ENCODE peak calls at places on chromosomes 7 and 10, in six cellular contexts. One of them, this sample, is unnamed.

GRCh38 chr10:106772957-106773356 is 391.5 kb downstream of the SORCS1 start:
- DNase-seq in brain microvascular endothelial cell: no peak
- DNase-seq in progenitor cell of endocrine pancreas: no peak
- DNase-seq in fibroblast of pulmonary artery: no peak
- DNase-seq in Calu3: no peak
- DNase-seq in dorsolateral prefrontal cortex: no peak
- DNase-seq in this sample: no peak

GRCh38 chr7:19015066-19015465 is 102.4 kb downstream of the TWIST1 start:
- DNase-seq in brain microvascular endothelial cell: no peak
- DNase-seq in progenitor cell of endocrine pancreas: no peak
- DNase-seq in fibroblast of pulmonary artery: no peak
- DNase-seq in Calu3: no peak
- DNase-seq in dorsolateral prefrontal cortex: no peak
- DNase-seq in this sample: no peak

GRCh38 chr7:138842111-138842510 is 44.1 kb upstream of the ATP6V0A4 start:
- DNase-seq in brain microvascular endothelial cell: peak
- DNase-seq in progenitor cell of endocrine pancreas: no peak
- DNase-seq in fibroblast of pulmonary artery: peak
- DNase-seq in Calu3: no peak
- DNase-seq in dorsolateral prefrontal cortex: no peak
- DNase-seq in this sample: no peak

GRCh38 chr10:79241990-79242619 is 105.2 kb upstream of the PPIF start:
- DNase-seq in brain microvascular endothelial cell: no peak
- DNase-seq in progenitor cell of endocrine pancreas: no peak
- DNase-seq in fibroblast of pulmonary artery: peak
- DNase-seq in Calu3: peak
- DNase-seq in dorsolateral prefrontal cortex: peak
- DNase-seq in this sample: no peak

GRCh38 chr7:130971297-130971696 is 237.3 kb upstream of the KLF14 start:
- DNase-seq in brain microvascular endothelial cell: no peak
- DNase-seq in progenitor cell of endocrine pancreas: no peak
- DNase-seq in fibroblast of pulmonary artery: no peak
- DNase-seq in Calu3: no peak
- DNase-seq in dorsolateral prefrontal cortex: no peak
- DNase-seq in this sample: no peak

GRCh38 chr10:4656576-4657194 is 169.3 kb upstream of the AKR1E2 start:
- DNase-seq in brain microvascular endothelial cell: peak
- DNase-seq in progenitor cell of endocrine pancreas: peak
- DNase-seq in fibroblast of pulmonary artery: peak
- DNase-seq in Calu3: peak
- DNase-seq in dorsolateral prefrontal cortex: peak
- DNase-seq in this sample: peak

GRCh38 chr10:73110345-73110849 is at the start of gene NUDT13:
- DNase-seq in brain microvascular endothelial cell: peak
- DNase-seq in progenitor cell of endocrine pancreas: peak
- DNase-seq in fibroblast of pulmonary artery: peak
- DNase-seq in Calu3: peak
- DNase-seq in dorsolateral prefrontal cortex: peak
- DNase-seq in this sample: peak

GRCh38 chr7:38428040-38428439 is 154.6 kb upstream of the TARP start:
- DNase-seq in brain microvascular endothelial cell: no peak
- DNase-seq in progenitor cell of endocrine pancreas: no peak
- DNase-seq in fibroblast of pulmonary artery: no peak
- DNase-seq in Calu3: no peak
- DNase-seq in dorsolateral prefrontal cortex: no peak
- DNase-seq in this sample: no peak

GRCh38 chr10:58780481-58780880 is 267.8 kb downstream of the BICC1 start:
- DNase-seq in brain microvascular endothelial cell: no peak
- DNase-seq in progenitor cell of endocrine pancreas: no peak
- DNase-seq in fibroblast of pulmonary artery: no peak
- DNase-seq in Calu3: no peak
- DNase-seq in dorsolateral prefrontal cortex: no peak
- DNase-seq in this sample: no peak

GRCh38 chr7:51307811-51308737 is 8.5 kb downstream of the COBL start:
- DNase-seq in brain microvascular endothelial cell: no peak
- DNase-seq in progenitor cell of endocrine pancreas: no peak
- DNase-seq in fibroblast of pulmonary artery: no peak
- DNase-seq in Calu3: no peak
- DNase-seq in dorsolateral prefrontal cortex: no peak
- DNase-seq in this sample: no peak

DNA sequence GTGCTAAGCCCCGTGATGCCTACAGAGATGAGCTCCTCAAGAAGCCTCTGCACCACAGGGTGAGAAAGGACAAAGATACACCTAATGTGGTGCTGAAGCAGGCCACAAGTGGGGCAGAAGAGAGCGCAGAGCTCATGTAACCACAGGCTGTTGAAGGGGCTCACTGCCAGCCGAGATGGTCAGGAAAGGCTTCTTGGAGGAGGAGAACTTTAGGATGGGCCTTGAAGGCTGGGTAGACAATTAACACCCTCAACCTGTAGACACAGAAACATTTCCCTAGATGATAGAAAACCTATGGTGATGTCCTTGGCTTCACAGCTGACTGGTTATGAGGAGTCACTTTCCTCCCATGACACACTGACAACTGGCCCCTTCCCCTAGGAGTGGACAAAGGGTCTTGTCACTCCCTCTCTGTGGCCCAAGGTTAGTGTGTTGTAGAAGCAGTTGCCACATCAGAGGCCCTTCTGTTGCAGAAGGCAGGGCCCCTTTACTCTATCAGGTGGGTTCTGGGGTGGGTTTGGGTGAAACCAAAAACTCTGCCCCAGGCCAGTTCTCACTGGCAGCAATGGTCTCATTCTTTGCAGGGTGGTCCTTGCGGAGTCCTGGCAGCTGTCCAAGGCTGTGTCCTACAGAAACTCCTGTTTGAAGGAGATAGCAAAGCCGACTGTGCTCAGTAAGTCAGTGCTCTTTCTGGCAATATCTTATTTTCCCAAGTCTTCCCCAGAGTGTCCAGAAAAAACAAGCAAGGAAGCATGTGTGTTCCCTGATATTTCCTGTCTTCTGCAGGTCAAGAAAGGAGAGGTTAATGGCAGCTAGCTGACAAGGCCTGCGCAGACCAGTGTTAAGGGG is 69.2 kb downstream of the MINDY4 start:
- DNase-seq in brain microvascular endothelial cell: no peak
- DNase-seq in progenitor cell of endocrine pancreas: no peak
- DNase-seq in fibroblast of pulmonary artery: no peak
- DNase-seq in Calu3: no peak
- DNase-seq in dorsolateral prefrontal cortex: no peak
- DNase-seq in this sample: no peak
- TF ChIP-seq CTCF in brain microvascular endothelial cell: no peak
- TF ChIP-seq CTCF in progenitor cell of endocrine pancreas: no peak
- TF ChIP-seq CTCF in fibroblast of pulmonary artery: no peak
- TF ChIP-seq CTCF in Calu3: no peak
- TF ChIP-seq CTCF in dorsolateral prefrontal cortex: no peak
- TF ChIP-seq CTCF in this sample: no peak

GRCh38 chr10:29239569-29240472 is 49.0 kb upstream of the LYZL1 start:
- DNase-seq in brain microvascular endothelial cell: peak
- DNase-seq in progenitor cell of endocrine pancreas: no peak
- DNase-seq in fibroblast of pulmonary artery: peak
- DNase-seq in Calu3: peak
- DNase-seq in dorsolateral prefrontal cortex: no peak
- DNase-seq in this sample: no peak

GRCh38 chr10:29241925-29242324 is 46.9 kb upstream of the LYZL1 start:
- DNase-seq in brain microvascular endothelial cell: no peak
- DNase-seq in progenitor cell of endocrine pancreas: no peak
- DNase-seq in fibroblast of pulmonary artery: no peak
- DNase-seq in Calu3: no peak
- DNase-seq in dorsolateral prefrontal cortex: no peak
- DNase-seq in this sample: no peak

GRCh38 chr10:29240991-29241660 is 47.7 kb upstream of the LYZL1 start:
- DNase-seq in brain microvascular endothelial cell: no peak
- DNase-seq in progenitor cell of endocrine pancreas: no peak
- DNase-seq in fibroblast of pulmonary artery: no peak
- DNase-seq in Calu3: no peak
- DNase-seq in dorsolateral prefrontal cortex: no peak
- DNase-seq in this sample: no peak

GRCh38 chr10:29238531-29239080 is 50.3 kb upstream of the LYZL1 start:
- DNase-seq in brain microvascular endothelial cell: no peak
- DNase-seq in progenitor cell of endocrine pancreas: no peak
- DNase-seq in fibroblast of pulmonary artery: no peak
- DNase-seq in Calu3: no peak
- DNase-seq in dorsolateral prefrontal cortex: no peak
- DNase-seq in this sample: no peak

DNA sequence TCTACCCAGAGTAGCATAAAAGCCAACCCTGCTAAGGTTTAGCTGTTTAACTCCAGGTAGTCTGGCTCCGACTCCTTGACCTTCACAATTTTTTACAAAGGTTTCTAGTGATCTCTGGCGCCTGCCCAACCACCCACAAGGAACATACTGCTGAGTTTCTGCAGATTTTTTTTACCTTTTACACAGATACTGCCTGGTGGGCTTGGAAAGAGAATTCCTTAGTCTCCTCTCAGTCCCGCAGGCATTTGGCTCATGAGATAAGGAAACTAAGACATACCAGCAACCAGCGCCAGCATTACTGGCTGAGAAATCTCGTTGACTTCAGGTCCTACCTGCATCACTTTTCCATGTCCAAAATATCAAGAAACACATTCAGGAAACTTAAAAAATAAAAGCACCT is 51.1 kb upstream of the LYZL1 start:
- DNase-seq in brain microvascular endothelial cell: no peak
- DNase-seq in progenitor cell of endocrine pancreas: no peak
- DNase-seq in fibroblast of pulmonary artery: no peak
- DNase-seq in Calu3: no peak
- DNase-seq in dorsolateral prefrontal cortex: no peak
- DNase-seq in this sample: no peak
- TF ChIP-seq CTCF in brain microvascular endothelial cell: no peak
- TF ChIP-seq CTCF in progenitor cell of endocrine pancreas: no peak
- TF ChIP-seq CTCF in fibroblast of pulmonary artery: no peak
- TF ChIP-seq CTCF in Calu3: no peak
- TF ChIP-seq CTCF in dorsolateral prefrontal cortex: no peak
- TF ChIP-seq CTCF in this sample: no peak

DNA sequence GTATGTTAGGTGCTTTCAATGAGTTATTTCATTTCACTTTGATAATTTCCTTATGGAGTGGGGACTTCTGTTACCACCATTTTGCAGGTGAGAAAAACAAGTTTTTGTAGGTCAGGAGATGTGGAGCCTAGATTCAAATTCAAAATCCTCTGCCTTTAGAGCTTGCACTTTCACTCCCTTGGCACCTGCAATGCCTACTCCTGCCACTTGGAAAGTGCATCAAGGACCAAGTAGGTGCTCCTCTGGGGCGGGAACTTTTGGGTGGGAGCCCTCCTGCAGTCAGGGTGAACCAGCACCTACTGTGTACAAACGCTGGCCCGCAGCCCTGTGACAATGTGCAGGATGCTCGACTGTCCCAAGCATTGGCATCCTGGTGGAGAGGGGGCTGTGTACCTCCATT is 199.0 kb downstream of the EMX2 start:
- DNase-seq in brain microvascular endothelial cell: no peak
- DNase-seq in progenitor cell of endocrine pancreas: no peak
- DNase-seq in fibroblast of pulmonary artery: no peak
- DNase-seq in Calu3: no peak
- DNase-seq in dorsolateral prefrontal cortex: no peak
- DNase-seq in this sample: no peak
- TF ChIP-seq CTCF in brain microvascular endothelial cell: peak
- TF ChIP-seq CTCF in progenitor cell of endocrine pancreas: peak
- TF ChIP-seq CTCF in fibroblast of pulmonary artery: no peak
- TF ChIP-seq CTCF in Calu3: peak
- TF ChIP-seq CTCF in dorsolateral prefrontal cortex: no peak
- TF ChIP-seq CTCF in this sample: peak

GRCh38 chr10:132252412-132252811 is 55.3 kb downstream of the STK32C start:
- DNase-seq in brain microvascular endothelial cell: no peak
- DNase-seq in progenitor cell of endocrine pancreas: no peak
- DNase-seq in fibroblast of pulmonary artery: no peak
- DNase-seq in Calu3: no peak
- DNase-seq in dorsolateral prefrontal cortex: no peak
- DNase-seq in this sample: no peak
- TF ChIP-seq CTCF in brain microvascular endothelial cell: peak
- TF ChIP-seq CTCF in progenitor cell of endocrine pancreas: no peak
- TF ChIP-seq CTCF in fibroblast of pulmonary artery: no peak
- TF ChIP-seq CTCF in Calu3: no peak
- TF ChIP-seq CTCF in dorsolateral prefrontal cortex: no peak
- TF ChIP-seq CTCF in this sample: no peak

DNA sequence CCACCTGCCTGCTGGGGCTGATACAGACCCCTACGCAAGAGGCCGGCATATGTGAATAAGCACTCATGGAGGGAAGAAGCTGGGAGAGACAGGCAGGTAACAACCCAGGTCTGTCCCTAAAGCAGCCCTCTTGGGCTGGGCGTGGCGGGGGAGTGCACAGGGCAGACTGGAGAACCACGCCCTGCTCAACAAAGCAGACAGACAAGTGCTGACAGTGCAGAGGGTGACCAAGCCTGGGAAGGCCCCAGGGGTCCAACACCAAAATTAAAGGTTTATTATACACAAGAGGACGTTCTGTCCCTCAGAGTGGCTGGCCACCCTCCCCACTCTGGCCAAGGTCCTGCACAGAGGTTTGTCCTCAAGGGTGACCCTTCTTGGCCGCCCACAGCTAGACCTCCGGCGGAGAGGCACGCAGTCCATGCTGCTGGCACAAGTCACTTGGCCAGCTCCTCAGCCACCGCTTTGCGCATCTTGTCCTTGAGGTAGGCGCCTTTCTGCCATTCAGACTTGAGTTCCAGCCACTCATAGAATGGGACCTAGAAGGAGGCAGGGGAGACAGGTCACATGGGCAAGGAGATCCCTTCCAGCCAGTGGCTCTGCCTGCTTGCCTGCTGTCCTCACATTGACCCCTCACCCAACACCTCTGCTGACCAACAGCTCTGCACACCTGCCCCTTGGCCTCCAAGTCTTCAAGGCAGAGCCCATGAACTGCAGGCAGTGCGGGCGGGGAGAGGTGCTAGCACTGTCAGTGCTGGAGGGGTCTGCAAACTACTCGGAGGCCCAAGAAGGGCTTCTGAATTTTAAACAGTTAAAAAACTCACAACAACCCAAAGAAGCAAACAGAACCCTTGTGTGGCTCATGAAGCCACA is 11.4 kb upstream of the NACAD start:
- DNase-seq in brain microvascular endothelial cell: no peak
- DNase-seq in progenitor cell of endocrine pancreas: no peak
- DNase-seq in fibroblast of pulmonary artery: no peak
- DNase-seq in Calu3: no peak
- DNase-seq in dorsolateral prefrontal cortex: no peak
- DNase-seq in this sample: no peak
- TF ChIP-seq CTCF in brain microvascular endothelial cell: no peak
- TF ChIP-seq CTCF in progenitor cell of endocrine pancreas: no peak
- TF ChIP-seq CTCF in fibroblast of pulmonary artery: no peak
- TF ChIP-seq CTCF in Calu3: no peak
- TF ChIP-seq CTCF in dorsolateral prefrontal cortex: no peak
- TF ChIP-seq CTCF in this sample: no peak

DNA sequence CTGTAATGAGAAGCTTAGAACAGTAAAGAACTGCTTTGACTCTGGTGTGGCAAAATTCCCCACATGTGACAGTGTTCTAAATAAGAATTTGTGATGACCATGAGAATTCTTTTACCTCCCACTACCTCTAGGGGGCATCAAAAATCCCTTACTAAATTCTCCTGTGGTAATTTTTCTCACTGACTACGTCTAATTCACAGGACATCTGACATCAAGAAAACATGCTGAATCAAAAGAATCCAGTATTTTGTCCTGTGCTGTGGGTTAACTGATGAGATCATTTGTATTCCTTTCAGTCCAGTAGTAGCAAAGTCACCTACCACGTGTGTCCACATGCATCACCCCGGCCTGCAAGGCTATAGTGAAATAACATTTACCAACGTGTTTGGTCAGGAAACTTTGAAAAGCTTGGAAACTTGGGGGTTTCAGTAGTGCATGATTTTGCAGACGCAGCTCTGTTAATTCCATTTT is 103.8 kb downstream of the ATE1 start:
- DNase-seq in brain microvascular endothelial cell: peak
- DNase-seq in progenitor cell of endocrine pancreas: no peak
- DNase-seq in fibroblast of pulmonary artery: peak
- DNase-seq in Calu3: peak
- DNase-seq in dorsolateral prefrontal cortex: no peak
- DNase-seq in this sample: no peak
- TF ChIP-seq CTCF in brain microvascular endothelial cell: peak
- TF ChIP-seq CTCF in progenitor cell of endocrine pancreas: peak
- TF ChIP-seq CTCF in fibroblast of pulmonary artery: peak
- TF ChIP-seq CTCF in Calu3: peak
- TF ChIP-seq CTCF in dorsolateral prefrontal cortex: peak
- TF ChIP-seq CTCF in this sample: peak

This sample was measured in mesothelial cell of epicardium.